ENCODE peak calls at places on chromosomes 16 and 17, in four cellular contexts. A is PC-9, J is right atrium auricular region, G is esophagus muscularis mucosa. V is an unnamed sample.

GRCh38 chr17:11356371-11356770 is 115.4 kb downstream of the SHISA6 start:
- DNase-seq in A (no peak), J (no peak), G (peak; percentile 91), V (no peak)

GRCh38 chr16:12089492-12090161 is 113.1 kb downstream of the SNX29 start:
- DNase-seq in A (no peak), J (no peak), G (no peak), V (no peak)

GRCh38 chr17:52986056-52986662 is 827.6 kb upstream of the CA10 start:
- DNase-seq in A (no peak), J (no peak), G (no peak), V (no peak)

GRCh38 chr17:55198690-55199370 is 65.9 kb upstream of the HLF start:
- DNase-seq in A (no peak), J (no peak), G (no peak), V (no peak)

GRCh38 chr17:69757794-69758430 is 317.1 kb upstream of the KCNJ16 start:
- DNase-seq in A (peak; percentile 50), J (no peak), G (no peak), V (no peak)

GRCh38 chr17:76841776-76842405 is 26.3 kb upstream of the MGAT5B start:
- DNase-seq in A (no peak), J (no peak), G (no peak), V (no peak)

GRCh38 chr17:6162892-6163291 is 92.7 kb downstream of the WSCD1 start:
- DNase-seq in A (no peak), J (no peak), G (no peak), V (no peak)

GRCh38 chr17:39715375-39716072 is 14.8 kb downstream of the MIEN1 start:
- DNase-seq in A (no peak), J (no peak), G (no peak), V (no peak)

GRCh38 chr17:5897320-5897911 is 172.8 kb upstream of the WSCD1 start:
- DNase-seq in A (no peak), J (no peak), G (no peak), V (no peak)

GRCh38 chr17:9272506-9272905 is 251.2 kb downstream of the NTN1 start:
- DNase-seq in A (no peak), J (no peak), G (no peak), V (no peak)
- TF ChIP-seq CTCF in A (no peak), J (no peak), G (no peak), V (no peak)

DNA sequence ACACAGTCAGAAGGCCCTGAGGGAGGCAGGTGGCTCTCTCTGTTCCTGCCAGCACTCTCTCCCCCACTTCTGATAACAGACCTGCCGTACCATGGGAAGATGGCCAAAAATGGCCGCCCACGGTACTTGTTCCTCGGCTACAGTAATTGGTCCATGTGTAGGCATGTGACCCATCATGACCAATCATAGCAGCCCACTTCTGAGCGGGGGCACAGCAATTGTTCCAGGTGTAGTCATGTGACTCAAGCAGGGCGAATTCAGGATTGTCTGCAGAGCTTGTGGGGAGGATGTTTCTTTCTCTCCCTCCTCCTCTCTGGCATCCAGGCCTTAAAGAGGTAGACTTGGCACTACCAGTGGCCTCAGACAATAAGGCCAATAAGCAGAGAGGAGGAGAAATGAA is 250.4 kb downstream of the MRTFB start:
- DNase-seq in A (peak; percentile 30), J (no peak), G (no peak), V (no peak)
- H3K4me3 ChIP-seq in A (no peak overlapping the region), J (no peak overlapping the region), G (no peak overlapping the region), V (no peak overlapping the region)

DNA sequence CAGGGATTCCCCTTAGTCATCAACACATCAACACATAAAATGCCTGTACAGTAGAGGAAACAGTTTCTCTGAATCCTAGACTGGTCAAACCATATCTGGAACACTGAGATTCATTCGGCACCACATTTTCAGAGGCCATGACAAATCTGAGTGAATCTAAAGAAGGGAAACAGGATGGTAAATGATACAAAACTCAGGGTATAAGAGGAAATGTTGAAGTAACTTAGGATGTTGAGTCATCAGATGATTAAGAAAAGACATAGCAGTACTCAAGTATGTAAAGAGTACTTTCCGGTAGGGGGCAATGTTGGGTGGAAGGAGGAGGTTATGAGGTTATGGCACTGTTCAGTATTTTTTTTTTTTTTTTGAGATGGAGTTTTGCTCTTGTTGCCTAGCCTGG is 358.5 kb upstream of the PMFBP1 start:
- DNase-seq in A (peak; percentile 37), J (no peak), G (no peak), V (peak; percentile 67)
- TF ChIP-seq CTCF in A (no peak), J (no peak), G (no peak), V (peak; percentile 27)

DNA sequence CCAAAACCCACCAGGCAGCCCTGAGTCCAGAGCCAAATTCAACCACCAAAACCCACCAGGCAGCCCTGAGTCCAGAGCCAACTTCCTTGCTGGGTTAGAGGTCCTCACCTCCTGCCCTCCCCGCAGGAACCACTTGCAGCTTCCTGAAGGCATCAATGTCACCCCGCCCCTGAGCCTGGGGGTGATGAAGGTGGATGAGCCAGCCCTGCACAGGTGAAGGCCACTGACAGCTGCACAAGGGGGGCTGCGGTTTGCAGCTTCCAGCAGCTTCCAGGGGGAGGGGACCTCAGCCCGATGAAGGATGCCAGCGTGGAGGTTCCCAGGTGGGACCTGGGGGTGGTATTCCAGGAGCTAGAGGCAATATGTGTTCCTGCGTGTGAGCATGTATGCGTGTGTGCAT is 7.6 kb upstream of the CSNK1D start:
- DNase-seq in A (no peak), J (no peak), G (no peak), V (no peak)
- H3K4me3 ChIP-seq in A (no peak overlapping the region), J (no peak overlapping the region), G (no peak overlapping the region), V (no peak overlapping the region)

GRCh38 chr17:49194297-49194607 is 16.1 kb downstream of the GNGT2 start:
- DNase-seq in A (no peak), J (no peak), G (no peak), V (no peak)

GRCh38 chr17:49190932-49191331 is 19.4 kb downstream of the GNGT2 start:
- DNase-seq in A (no peak), J (no peak), G (no peak), V (no peak)

GRCh38 chr17:49193513-49194296 is 16.7 kb downstream of the GNGT2 start:
- DNase-seq in A (peak; percentile 49), J (peak; percentile 69), G (no peak), V (peak; percentile 84)

GRCh38 chr17:49191407-49191916 is 18.9 kb downstream of the GNGT2 start:
- DNase-seq in A (no peak), J (no peak), G (no peak), V (peak; percentile 89)

DNA sequence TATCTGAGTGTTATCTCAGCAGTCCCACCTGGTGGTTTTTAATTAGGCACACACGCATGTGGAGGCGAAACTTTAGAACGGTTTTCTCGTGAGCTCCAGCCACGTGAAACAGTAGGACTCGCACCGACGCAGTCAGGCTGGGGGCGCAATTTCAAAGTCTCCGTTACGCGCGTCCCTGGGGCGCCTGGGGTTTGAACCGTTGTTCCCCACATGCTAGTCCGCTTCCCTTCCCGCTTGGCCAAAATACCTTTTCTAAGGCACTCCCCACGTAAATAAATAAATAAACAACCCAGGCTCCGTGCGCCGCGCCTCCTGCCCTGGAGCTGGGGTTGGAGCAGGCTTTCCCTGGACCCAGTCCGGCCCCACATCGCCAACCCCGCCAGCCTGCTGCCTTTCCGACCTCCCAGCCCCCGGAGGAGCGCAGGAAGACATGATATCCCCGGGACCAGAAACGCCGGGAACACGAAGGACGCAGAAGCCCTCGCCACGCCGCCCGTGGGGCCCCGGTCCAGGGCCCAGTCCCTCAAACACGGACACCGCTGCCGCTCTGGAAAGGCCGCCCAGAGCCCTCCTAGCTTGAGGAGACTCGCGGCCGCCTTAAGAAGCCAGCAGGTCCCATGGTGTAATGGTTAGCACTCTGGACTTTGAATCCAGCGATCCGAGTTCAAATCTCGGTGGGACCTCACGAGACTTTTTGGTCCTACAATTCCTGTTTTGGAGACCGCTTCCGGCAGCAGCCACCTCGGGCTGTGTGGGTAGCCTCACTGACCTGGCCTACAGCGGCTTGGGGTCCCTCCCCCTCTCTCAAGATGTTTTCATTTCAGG is 18.2 kb downstream of the GNGT2 start:
- DNase-seq in A (peak; percentile 82), J (peak; percentile 98), G (peak; percentile 99), V (peak; percentile 94)
- TF ChIP-seq CTCF in A (peak; percentile 40), J (no peak), G (peak; percentile 26), V (peak; percentile 40)